ENCODE peak calls at places on chromosomes 13 and 19, in seven cellular contexts. E is thyroid gland; V is naive thymus-derived CD4-positive, alpha-beta T cell; N is upper lobe of right lung; Z is SJSA1; A is bronchial epithelial cell; C is pancreas. M is an unnamed sample.

GRCh38 chr19:11288349-11288748 is 7.6 kb upstream of the TSPAN16 start:
- DNase-seq in E (no peak), C (no peak), V (no peak), N (no peak), Z (no peak), A (peak; percentile 16), M (no peak)

GRCh38 chr19:29643361-29643935 is 21.8 kb upstream of the PLEKHF1 start:
- DNase-seq in A (no peak), C (no peak), N (no peak), V (no peak), E (no peak), Z (no peak), M (no peak)

GRCh38 chr13:95212962-95213850 is 88.0 kb downstream of the ABCC4 start:
- DNase-seq in N (no peak), A (no peak), V (no peak), Z (no peak), E (no peak), C (no peak), M (peak; percentile 91)

GRCh38 chr19:33818426-33818825 is 21.8 kb downstream of the KCTD15 start:
- DNase-seq in A (no peak), C (no peak), Z (no peak), N (peak; percentile 57), E (no peak), V (no peak), M (no peak)

GRCh38 chr13:72405441-72405840 is 322.0 kb downstream of the MZT1 start:
- DNase-seq in Z (no peak), A (no peak), C (no peak), N (no peak), V (no peak), E (no peak), M (no peak)

GRCh38 chr19:3440082-3440481 is 40.2 kb downstream of the SMIM24 start:
- DNase-seq in N (no peak), V (peak; percentile 58), A (no peak), E (no peak), C (no peak), Z (peak; percentile 58), M (no peak)

GRCh38 chr13:32881074-32881791 is 135.0 kb upstream of the KL start:
- DNase-seq in Z (no peak), A (peak; percentile 51), V (no peak), N (no peak), E (no peak), C (no peak), M (no peak)

GRCh38 chr13:73981595-73981994 is 152.6 kb downstream of the KLF12 start:
- DNase-seq in A (no peak), Z (no peak), V (no peak), E (no peak), N (no peak), C (no peak), M (no peak)

GRCh38 chr13:97306646-97307045 is 84.5 kb downstream of the MBNL2 start:
- DNase-seq in V (no peak), E (no peak), Z (no peak), N (no peak), A (no peak), C (no peak), M (no peak)

GRCh38 chr19:13847033-13847899 is 29.7 kb upstream of the NANOS3 start:
- DNase-seq in A (peak; percentile 80), V (peak; percentile 89), N (peak; percentile 97), E (peak; percentile 90), Z (peak; percentile 98), C (peak; percentile 97), M (peak; percentile 96)

DNA sequence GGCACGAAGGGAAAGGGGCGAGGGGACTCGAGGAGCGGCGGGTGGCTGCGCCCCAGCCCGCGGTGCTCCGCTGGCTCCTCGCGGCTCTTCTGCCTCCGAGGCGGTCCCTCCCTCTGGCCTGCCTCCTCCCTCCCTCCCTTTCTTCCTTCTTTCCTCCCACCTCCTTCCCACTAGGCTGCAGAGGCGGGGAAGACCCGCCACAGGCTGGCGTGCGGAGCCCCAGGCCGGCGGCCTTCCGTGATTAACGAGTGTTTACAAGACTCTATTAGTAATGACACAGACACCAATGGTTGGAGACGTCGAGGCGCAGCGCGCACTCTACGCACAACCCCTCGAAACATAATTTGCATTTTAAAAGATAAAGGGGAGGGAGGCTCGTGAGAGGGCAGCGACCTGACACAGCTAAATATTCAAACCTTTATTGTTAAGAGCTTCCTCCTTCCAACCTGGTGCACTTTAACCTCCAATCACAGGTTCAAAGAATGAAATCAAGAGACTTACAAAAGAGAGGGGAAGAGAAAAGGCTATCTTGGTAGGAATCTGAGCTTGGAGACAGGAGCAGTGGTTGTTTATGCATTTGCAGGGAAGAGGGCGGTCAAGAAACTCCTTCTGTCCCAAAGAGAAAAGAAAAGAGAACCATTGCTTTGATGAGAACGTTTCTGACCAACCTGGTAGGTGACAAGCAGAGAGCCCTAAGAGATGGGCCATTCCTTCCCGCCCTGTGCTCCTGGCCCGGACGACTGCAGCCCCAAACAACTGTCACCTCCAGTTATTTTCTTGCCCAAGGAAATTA is at the start of gene CDX2:
- DNase-seq in A (no peak), V (no peak), N (no peak), C (peak; percentile 66), E (no peak), Z (no peak), M (no peak)
- H3K27me3 ChIP-seq in A (peaks cover 74% of the 10 kb centered on the region), V (peaks cover 7% of the 10 kb centered on the region), N (peaks cover 97% of the 10 kb centered on the region), C (peaks cover 7% of the 10 kb centered on the region), E (peaks cover 22% of the 10 kb centered on the region), Z (peaks cover 59% of the 10 kb centered on the region), M (peaks cover 17% of the 10 kb centered on the region)

GRCh38 chr13:99892189-99892588 is 79.4 kb downstream of the ZIC5 start:
- DNase-seq in C (no peak), A (no peak), V (no peak), E (no peak), Z (peak; percentile 56), N (no peak), M (no peak)

GRCh38 chr13:99894835-99895427 is 76.6 kb downstream of the ZIC5 start:
- DNase-seq in V (no peak), C (no peak), N (no peak), A (no peak), E (no peak), Z (peak; percentile 68), M (no peak)

GRCh38 chr13:99894105-99894504 is 77.5 kb downstream of the ZIC5 start:
- DNase-seq in Z (peak; percentile 59), E (no peak), A (no peak), V (no peak), C (no peak), N (no peak), M (no peak)

GRCh38 chr13:99893567-99893966 is 78.0 kb downstream of the ZIC5 start:
- DNase-seq in N (no peak), V (no peak), A (no peak), C (peak; percentile 43), E (no peak), Z (peak; percentile 64), M (no peak)

DNA sequence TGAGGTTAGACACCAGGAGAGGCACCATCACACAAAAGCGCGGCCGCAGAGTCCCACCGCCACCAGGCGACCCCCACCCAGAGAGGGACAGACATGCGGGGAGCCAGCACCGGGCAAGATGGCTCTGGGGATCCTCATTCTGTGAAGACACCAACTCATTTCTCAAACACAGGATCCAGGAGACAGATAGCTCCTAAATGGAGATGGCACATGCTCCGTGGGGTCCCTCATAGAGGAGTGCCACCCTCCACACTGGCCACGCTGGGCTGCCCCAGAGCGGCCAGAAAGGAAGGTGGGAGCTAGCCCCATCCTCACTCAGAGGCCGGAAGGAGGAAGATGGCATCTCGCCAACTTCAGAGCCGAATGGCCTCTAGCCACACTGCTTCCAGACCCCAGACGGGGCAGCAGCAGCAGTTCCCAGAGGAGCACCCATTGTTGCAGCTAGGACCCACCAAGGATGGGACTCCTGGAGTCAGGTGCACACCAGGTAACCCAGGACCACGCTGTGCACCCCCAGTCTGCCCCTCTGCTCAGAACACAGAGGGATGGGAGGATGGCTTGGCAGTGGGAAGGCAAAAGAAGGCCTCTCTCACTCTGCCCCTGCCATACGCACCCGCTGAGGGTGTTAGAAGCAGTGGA is 78.6 kb downstream of the ZIC5 start:
- DNase-seq in E (no peak), A (no peak), Z (peak; percentile 69), C (peak; percentile 58), N (no peak), V (no peak), M (no peak)
- H3K27me3 ChIP-seq in E (peaks cover 20% of the 10 kb centered on the region), A (peaks cover 22% of the 10 kb centered on the region), Z (peaks cover 93% of the 10 kb centered on the region), C (peaks cover 5% of the 10 kb centered on the region), N (peaks cover 40% of the 10 kb centered on the region), V (peaks cover 20% of the 10 kb centered on the region), M (no peaks in the 10 kb centered on the region)

DNA sequence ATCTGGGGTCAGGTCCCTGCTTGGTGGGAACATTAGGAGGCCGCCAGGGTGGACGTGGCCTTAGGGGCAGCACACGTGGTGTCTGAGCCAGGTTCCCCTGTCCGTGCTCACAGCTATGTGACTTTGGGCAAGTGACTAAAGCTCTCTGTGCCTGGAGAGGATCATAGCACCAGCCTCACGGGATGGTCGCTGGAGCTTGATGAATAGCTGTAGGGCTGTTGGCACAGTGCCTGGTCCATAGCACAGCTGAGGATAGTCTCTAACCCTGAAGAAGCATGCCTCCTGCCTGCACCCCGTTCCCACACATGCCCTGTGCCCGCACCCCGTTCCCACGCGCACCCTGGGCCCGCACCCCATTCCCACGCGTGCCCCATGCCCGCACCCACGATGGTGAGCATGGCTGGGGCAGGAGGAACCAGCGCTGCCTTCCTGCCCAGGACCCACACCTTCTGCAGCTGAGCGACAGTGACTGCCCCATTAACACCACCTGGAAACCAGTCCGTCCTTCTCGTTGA is 63.7 kb upstream of the F7 start:
- DNase-seq in E (no peak), N (no peak), Z (no peak), A (no peak), V (no peak), C (peak; percentile 45), M (no peak)
- H3K27me3 ChIP-seq in E (no peaks in the 10 kb centered on the region), N (no peaks in the 10 kb centered on the region), Z (no peaks in the 10 kb centered on the region), A (no peaks in the 10 kb centered on the region), V (no peaks in the 10 kb centered on the region), C (no peaks in the 10 kb centered on the region), M (no peaks in the 10 kb centered on the region)

GRCh38 chr13:109402976-109403375 is 383.4 kb downstream of the IRS2 start:
- DNase-seq in N (no peak), A (no peak), Z (peak; percentile 71), E (no peak), V (no peak), C (no peak), M (no peak)

GRCh38 chr13:109401307-109401706 is 385.1 kb downstream of the IRS2 start:
- DNase-seq in Z (peak; percentile 73), A (no peak), N (no peak), C (no peak), E (no peak), V (no peak), M (no peak)

GRCh38 chr13:109401891-109402290 is 384.5 kb downstream of the IRS2 start:
- DNase-seq in C (no peak), Z (peak; percentile 85), V (no peak), A (no peak), E (no peak), N (no peak), M (no peak)

GRCh38 chr13:109400192-109400591 is 386.2 kb downstream of the IRS2 start:
- DNase-seq in E (no peak), N (peak; percentile 72), A (no peak), C (no peak), V (no peak), Z (peak; percentile 59), M (no peak)

GRCh38 chr13:109400625-109401257 is 385.6 kb downstream of the IRS2 start:
- DNase-seq in A (no peak), N (no peak), C (no peak), E (no peak), V (no peak), Z (peak; percentile 67), M (no peak)
- H3K27me3 ChIP-seq in A (no peaks in the 10 kb centered on the region), N (no peaks in the 10 kb centered on the region), C (no peaks in the 10 kb centered on the region), E (no peaks in the 10 kb centered on the region), V (no peaks in the 10 kb centered on the region), Z (no peaks in the 10 kb centered on the region), M (no peaks in the 10 kb centered on the region)